ENCODE peak calls at places on chromosomes 1 and 21, in four cellular contexts. Z is K562, E is HEK293T, W is GM12878. P is an unnamed sample.

GRCh38 chr21:44520326-44521300 is 19.4 kb downstream of the KRTAP10-1 start:
- DNase-seq in Z (no peak), E (no peak), W (no peak), P (no peak)

GRCh38 chr1:162548170-162548569 is 13.4 kb upstream of the UAP1 start:
- DNase-seq in Z (no peak), E (no peak), W (no peak), P (no peak)

GRCh38 chr1:78274814-78275213 is 216.0 kb upstream of the PTGFR start:
- DNase-seq in Z (no peak), E (no peak), W (no peak), P (no peak)

GRCh38 chr1:156896490-156897033 is 3.0 kb downstream of the PEAR1 start:
- DNase-seq in Z (no peak), E (no peak), W (no peak), P (peak)

GRCh38 chr1:37599940-37600339 is 4.2 kb upstream of the GNL2 start:
- DNase-seq in Z (no peak), E (no peak), W (no peak), P (no peak)

GRCh38 chr1:7726623-7727022 is 44.5 kb upstream of the VAMP3 start:
- DNase-seq in Z (no peak), E (no peak), W (no peak), P (no peak)

GRCh38 chr21:26404288-26404687 is 168.8 kb downstream of the CYYR1 start:
- DNase-seq in Z (no peak), E (no peak), W (no peak), P (no peak)

GRCh38 chr21:19557488-19557887 is 1153.9 kb upstream of the TMPRSS15 start:
- DNase-seq in Z (no peak), E (no peak), W (no peak), P (no peak)

GRCh38 chr1:25168193-25169071 is 63.9 kb downstream of the SYF2 start:
- DNase-seq in Z (no peak), E (no peak), W (no peak), P (peak)

GRCh38 chr21:14866859-14867560 is 197.8 kb downstream of the NRIP1 start:
- DNase-seq in Z (no peak), E (no peak), W (no peak), P (no peak)

GRCh38 chr1:231611851-231612250 is 14.7 kb upstream of the DISC1 start:
- DNase-seq in Z (no peak), E (no peak), W (no peak), P (no peak)

GRCh38 chr1:53303651-53304515 is 24.0 kb downstream of the LRP8 start:
- DNase-seq in Z (no peak), E (no peak), W (no peak), P (no peak)

GRCh38 chr21:38819719-38820147 is 14.0 kb downstream of the ETS2 start:
- DNase-seq in Z (no peak), E (no peak), W (no peak), P (no peak)

GRCh38 chr1:200968469-200969410 is 54.8 kb downstream of the KIF21B start:
- DNase-seq in Z (no peak), E (no peak), W (no peak), P (no peak)

GRCh38 chr1:200179126-200179780 is 151.7 kb downstream of the NR5A2 start:
- DNase-seq in Z (no peak), E (no peak), W (no peak), P (no peak)

GRCh38 chr1:201624741-201625646 is 86.1 kb downstream of the NAV1 start:
- DNase-seq in Z (no peak), E (no peak), W (no peak), P (no peak)

GRCh38 chr1:171800342-171800741 is 18.9 kb downstream of the METTL13 start:
- DNase-seq in Z (no peak), E (no peak), W (no peak), P (no peak)

GRCh38 chr21:42515708-42516502 is 2.3 kb downstream of the SLC37A1 start:
- DNase-seq in Z (no peak), E (no peak), W (no peak), P (no peak)

DNA sequence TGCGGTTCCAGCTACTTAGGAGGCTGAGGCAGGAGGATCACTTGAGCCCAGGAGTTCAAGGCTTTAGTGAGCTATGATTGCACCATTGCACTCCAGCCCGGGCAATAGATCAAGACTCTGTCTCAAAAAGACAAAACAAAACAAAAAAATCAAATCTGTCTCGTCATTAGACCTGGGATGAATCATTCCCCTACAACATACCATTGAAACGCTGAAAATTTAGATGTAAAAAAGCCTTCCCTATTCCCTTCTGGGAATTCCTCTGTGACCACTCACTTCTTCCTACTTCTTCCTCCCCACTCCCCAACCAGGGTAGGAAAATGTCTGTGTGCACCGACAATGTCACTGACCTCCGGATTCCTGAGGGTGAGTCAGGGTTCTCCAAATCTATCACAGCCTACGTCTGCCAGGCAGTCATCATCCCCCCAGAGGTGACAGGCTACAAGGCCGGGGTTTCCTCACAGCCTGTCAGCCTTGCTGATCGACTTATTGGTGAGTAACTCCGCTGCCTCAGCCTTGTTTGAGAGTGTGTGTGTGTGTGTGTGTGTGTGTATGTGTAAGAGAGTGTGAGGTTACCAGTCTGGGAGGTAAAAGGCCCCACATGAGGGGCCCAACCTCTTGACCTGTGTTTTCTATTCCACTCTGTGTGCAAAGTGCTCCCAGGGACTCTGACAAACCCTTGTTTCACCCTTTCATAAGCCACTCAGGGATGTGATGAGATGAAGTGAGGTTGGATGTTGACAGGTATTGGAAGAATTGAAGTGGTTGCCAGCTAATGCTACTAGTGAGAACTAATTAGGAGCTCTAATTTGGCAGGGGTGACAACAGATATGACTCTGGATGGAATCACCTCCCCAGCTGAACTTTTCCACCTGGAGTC is 16.3 kb upstream of the SARS1 start:
- DNase-seq in Z (peak), E (no peak), W (no peak), P (peak)
- TF ChIP-seq FOXK2 in Z (peak), E (no peak), W (no peak), P (no peak)

GRCh38 chr1:207890136-207890738 is 20.7 kb downstream of the CD34 start:
- DNase-seq in Z (no peak), E (no peak), W (no peak), P (no peak)
- TF ChIP-seq FOXK2 in Z (no peak), E (no peak), W (no peak), P (no peak)

DNA sequence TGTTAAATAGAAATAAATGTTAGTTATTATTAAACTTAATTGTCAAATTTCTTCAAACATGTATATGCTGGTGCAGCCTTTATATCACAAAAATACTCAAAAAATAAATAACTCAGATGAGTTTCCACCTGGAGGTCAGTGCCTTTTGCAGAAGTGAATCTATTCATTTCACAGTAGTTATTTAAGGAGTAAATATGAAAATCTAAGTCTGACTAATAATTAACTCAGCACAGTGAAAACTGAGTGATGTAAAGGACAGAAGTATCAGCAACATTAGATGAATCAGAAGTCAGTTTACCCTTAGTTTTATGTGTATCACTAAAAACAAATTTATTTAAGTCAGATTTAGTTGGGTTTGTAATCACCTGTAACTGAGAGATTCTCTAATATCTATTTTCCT is 2135.4 kb downstream of the MRPL39 start:
- DNase-seq in Z (no peak), E (no peak), W (no peak), P (no peak)
- TF ChIP-seq FOXK2 in Z (no peak), E (no peak), W (no peak), P (no peak)

GRCh38 chr1:203440780-203441179 is 34.8 kb upstream of the PRELP start:
- DNase-seq in Z (no peak), E (peak), W (no peak), P (no peak)
- TF ChIP-seq FOXK2 in Z (no peak), E (no peak), W (no peak), P (no peak)

P was measured in HepG2.